ENCODE peak calls at places on chromosomes 16 and 17, in seven cellular contexts. A, M, E, B, X, W and S are unnamed samples.

GRCh38 chr17:73231363-73231762 is 30.3 kb downstream of the CPSF4L start:
- DNase-seq in A (peak; percentile 27), M (peak; percentile 54), E (peak; percentile 64), B (no peak), X (no peak), W (no peak), S (no peak)

GRCh38 chr17:13484020-13484419 is 117.7 kb downstream of the HS3ST3A1 start:
- DNase-seq in A (no peak), M (no peak), E (peak; percentile 75), B (no peak), X (no peak), W (no peak), S (no peak)

GRCh38 chr17:38871992-38872605 is 2.2 kb downstream of the LASP1 start:
- DNase-seq in A (no peak), M (no peak), E (no peak), B (no peak), X (no peak), W (no peak), S (no peak)

GRCh38 chr17:37064166-37064565 is 115.4 kb downstream of the AATF start:
- DNase-seq in A (no peak), M (no peak), E (no peak), B (peak; percentile 31), X (no peak), W (no peak), S (no peak)

GRCh38 chr17:34726536-34727384 is 147.4 kb downstream of the TMEM132E start:
- DNase-seq in A (no peak), M (no peak), E (no peak), B (no peak), X (no peak), W (no peak), S (peak; percentile 16)

GRCh38 chr16:4232541-4233386 is 9.1 kb downstream of the SRL start:
- DNase-seq in A (no peak), M (no peak), E (no peak), B (no peak), X (no peak), W (no peak), S (no peak)

GRCh38 chr16:921321-921905 is 49.4 kb downstream of the LMF1 start:
- DNase-seq in A (no peak), M (no peak), E (no peak), B (no peak), X (no peak), W (no peak), S (peak; percentile 13)

GRCh38 chr16:2187212-2187611 is 9.2 kb downstream of the CASKIN1 start:
- DNase-seq in A (no peak), M (no peak), E (no peak), B (no peak), X (no peak), W (no peak), S (no peak)

GRCh38 chr16:19071811-19072777 is 4.7 kb downstream of the COQ7 start:
- DNase-seq in A (peak; percentile 55), M (peak; percentile 64), E (peak; percentile 72), B (peak; percentile 72), X (peak; percentile 7), W (no peak), S (peak; percentile 71)

GRCh38 chr16:69404275-69404805 is 18.5 kb upstream of the TERF2 start:
- DNase-seq in A (peak; percentile 72), M (no peak), E (peak; percentile 48), B (peak; percentile 96), X (no peak), W (no peak), S (peak; percentile 36)

GRCh38 chr16:88705076-88705684 is 1.0 kb downstream of the RNF166 start:
- DNase-seq in A (peak; percentile 18), M (no peak), E (peak; percentile 78), B (no peak), X (peak; percentile 40), W (no peak), S (no peak)